ENCODE peak calls at places on chromosome 17, in four cellular contexts. I is HepG2, Z is OCI-LY7, X is hepatocyte. Q is an unnamed sample.
A peak's percentile ranks its signal among the peaks of the same experiment; 100 is the strongest.

GRCh38 chr17:74452027-74452840 is 14.2 kb upstream of the CD300A start:
- DNase-seq in Z (no peak), X (no peak), I (no peak), Q (peak; percentile 10)

GRCh38 chr17:30981531-30982519 is 11.0 kb downstream of the RNF135 start:
- DNase-seq in Z (no peak), X (no peak), I (no peak), Q (peak; percentile 52)

GRCh38 chr17:7982171-7982570 is 20.2 kb upstream of the GUCY2D start:
- DNase-seq in I (no peak), X (no peak), Z (no peak), Q (peak; percentile 84)

GRCh38 chr17:57875109-57876022 is 25.5 kb upstream of the MRPS23 start:
- DNase-seq in I (peak; percentile 93), X (peak; percentile 93), Z (no peak), Q (peak; percentile 91)

GRCh38 chr17:59842901-59843652 is 49.7 kb downstream of the TUBD1 start:
- DNase-seq in I (peak; percentile 96), Z (no peak), X (peak; percentile 77), Q (peak; percentile 99)

GRCh38 chr17:50332196-50332595 is 13.7 kb upstream of the XYLT2 start:
- DNase-seq in Z (no peak), I (no peak), X (no peak), Q (no peak)

GRCh38 chr17:949623-950338 is 29.8 kb downstream of the NXN start:
- DNase-seq in I (no peak), Z (no peak), X (no peak), Q (no peak)

GRCh38 chr17:29390856-29391631 is 881 bp downstream of the TAOK1 start:
- DNase-seq in I (peak; percentile 46), X (peak; percentile 62), Z (peak; percentile 37), Q (peak; percentile 28)

GRCh38 chr17:14942511-14943185 is 322.5 kb downstream of the PMP22 start:
- DNase-seq in I (no peak), Z (no peak), X (no peak), Q (peak; percentile 95)

GRCh38 chr17:52136173-52136572 is 22.3 kb downstream of the CA10 start:
- DNase-seq in I (no peak), Z (no peak), X (no peak), Q (no peak)

GRCh38 chr17:7705269-7706255 is 560 bp downstream of the EFNB3 start:
- DNase-seq in X (no peak), I (no peak), Z (no peak), Q (no peak)

GRCh38 chr17:62971853-62972252 is 5.8 kb downstream of the TANC2 start:
- DNase-seq in Z (no peak), I (no peak), X (no peak), Q (no peak)

GRCh38 chr17:51228177-51228576 is 31.7 kb downstream of the MBTD1 start:
- DNase-seq in I (no peak), X (no peak), Z (no peak), Q (peak; percentile 23)

GRCh38 chr17:66549731-66550207 is 247.4 kb downstream of the PRKCA start:
- DNase-seq in X (no peak), Z (no peak), I (no peak), Q (peak; percentile 30)

GRCh38 chr17:31074772-31075538 is 19.8 kb upstream of the NF1 start:
- DNase-seq in Z (no peak), X (no peak), I (no peak), Q (peak; percentile 63)

DNA sequence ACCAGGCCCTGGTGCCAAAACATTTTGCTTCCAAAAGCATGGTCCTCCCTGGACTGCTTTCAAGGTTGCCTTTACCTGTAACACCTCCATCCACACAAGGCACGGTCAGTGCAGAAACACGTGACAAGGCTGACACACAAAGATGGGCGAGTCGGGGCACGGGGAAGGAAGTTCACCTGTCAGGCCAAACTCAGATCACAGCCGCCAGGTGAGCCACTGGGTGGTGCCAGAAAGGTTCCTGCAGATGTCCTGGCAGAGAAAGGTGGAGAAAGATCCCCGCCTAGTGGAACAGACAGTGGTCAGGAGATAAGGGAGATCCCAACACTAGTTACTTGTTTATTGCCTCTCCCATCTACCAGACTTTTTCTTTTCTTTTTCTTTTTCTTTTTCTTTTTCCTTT is 155.3 kb downstream of the AIPL1 start:
- DNase-seq in X (peak; percentile 73), Z (peak; percentile 13), I (peak; percentile 38), Q (peak; percentile 80)
- TF ChIP-seq CTCF in X (peak; percentile 53), Z (peak; percentile 39), I (peak; percentile 71), Q (peak; percentile 76)

GRCh38 chr17:4733073-4733531 is 1.9 kb downstream of the MED11 start:
- DNase-seq in Z (peak; percentile 54), I (peak; percentile 37), X (peak; percentile 17), Q (no peak)

GRCh38 chr17:4734857-4735475 is 3.7 kb downstream of the MED11 start:
- DNase-seq in I (no peak), X (peak; percentile 16), Z (no peak), Q (no peak)

GRCh38 chr17:4738136-4739121 is 1.2 kb upstream of the ZMYND15 start:
- DNase-seq in X (peak; percentile 71), I (no peak), Z (no peak), Q (peak; percentile 84)

GRCh38 chr17:4739122-4740024 is at the start of the genes CXCL16 and ZMYND15:
- DNase-seq in Z (peak; percentile 70), I (no peak), X (peak; percentile 90), Q (peak; percentile 17)

DNA sequence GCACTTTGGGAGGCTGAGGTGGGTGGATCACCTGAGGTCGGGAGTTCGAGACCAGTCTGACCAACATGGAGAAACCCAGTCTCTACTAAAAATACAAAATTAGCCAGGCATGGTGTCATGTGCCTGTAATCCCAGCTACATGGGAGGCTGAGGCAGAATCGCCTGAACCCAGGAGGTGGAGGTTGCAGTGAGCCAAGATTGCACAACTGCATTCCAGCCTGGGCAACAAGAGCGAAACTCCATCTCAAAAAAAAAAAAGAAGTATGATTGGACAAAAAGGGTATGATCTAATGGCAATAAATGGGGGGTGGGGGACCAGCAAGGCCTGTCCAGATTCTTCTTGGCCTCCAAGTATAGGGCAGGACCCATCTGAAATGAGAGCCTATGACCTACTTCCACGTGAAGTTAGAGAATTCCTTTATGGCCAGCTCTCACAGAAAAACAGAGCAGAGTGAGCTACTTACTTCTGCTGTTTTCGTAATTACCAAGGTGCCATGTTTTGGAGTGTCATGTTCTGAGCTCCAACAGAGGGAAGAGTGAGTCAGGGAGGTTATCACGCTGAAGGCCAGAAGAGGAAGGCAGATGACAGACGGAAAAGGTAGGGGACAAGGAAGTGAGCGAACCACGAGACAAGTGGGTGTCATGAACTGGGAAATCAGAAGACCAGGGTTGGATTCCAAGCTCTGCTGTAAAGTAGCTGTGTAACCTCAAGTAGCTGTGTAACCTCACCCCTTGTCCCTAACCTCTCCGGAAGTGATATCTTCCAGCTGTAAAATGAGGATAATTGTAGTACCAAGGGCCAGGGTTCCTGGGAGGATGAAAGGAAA is 3.6 kb upstream of the ZMYND15 start:
- DNase-seq in X (no peak), I (no peak), Z (no peak), Q (no peak)
- TF ChIP-seq CTCF in X (no peak), I (no peak), Z (no peak), Q (no peak)

DNA sequence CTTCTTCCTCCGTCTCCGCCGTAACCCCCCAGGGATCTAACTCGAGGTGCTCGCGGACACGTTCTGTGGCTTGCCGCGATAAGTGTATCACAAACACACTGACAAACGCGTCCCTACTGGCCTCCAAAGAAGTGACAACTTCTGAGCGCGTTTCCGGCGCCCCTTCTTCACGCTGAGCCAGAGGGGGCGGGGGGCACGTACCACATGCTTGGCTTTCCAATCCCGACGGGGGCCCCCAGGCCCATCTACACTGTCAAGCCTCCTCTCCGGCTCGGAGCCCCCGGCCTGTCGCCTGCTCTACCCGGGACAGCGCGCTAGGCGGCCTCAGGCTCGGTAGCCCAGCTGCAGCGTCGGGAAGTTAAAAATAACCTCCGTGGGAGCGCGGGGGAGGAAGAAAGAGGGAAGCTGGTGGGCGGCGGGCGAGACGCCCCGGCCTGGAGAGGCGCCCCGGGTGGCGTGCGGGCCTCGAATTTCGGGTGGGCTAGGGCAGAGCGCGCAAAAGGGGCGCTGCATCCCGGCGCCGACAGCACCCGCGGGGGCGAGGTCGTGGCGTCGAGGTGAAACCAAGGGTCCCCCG is 676 bp upstream of the SPHK1 start:
- DNase-seq in X (peak; percentile 69), Z (peak; percentile 63), I (peak; percentile 63), Q (no peak)
- TF ChIP-seq CTCF in X (peak; percentile 13), Z (peak; percentile 65), I (peak; percentile 18), Q (peak; percentile 30)

DNA sequence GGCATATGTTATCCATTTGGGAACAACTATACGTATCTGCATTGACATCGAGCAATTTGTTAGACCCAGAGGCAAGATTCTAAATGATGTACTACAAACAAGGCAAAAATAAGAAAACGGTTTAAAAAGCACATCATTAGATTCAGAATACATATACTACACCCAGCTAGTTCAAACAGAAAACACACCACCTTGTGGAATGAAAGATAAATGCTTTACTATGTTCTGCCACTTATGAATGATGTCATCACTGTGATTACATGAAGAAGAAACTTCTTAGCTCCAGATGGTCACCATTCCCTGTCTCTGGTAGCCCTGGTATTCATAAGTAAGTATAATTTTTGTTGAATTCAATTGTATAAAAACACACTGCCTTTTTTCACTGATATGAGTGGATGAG is 7.8 kb downstream of the NACA2 start:
- DNase-seq in Z (peak; percentile 69), I (peak; percentile 74), X (peak; percentile 62), Q (peak; percentile 75)
- TF ChIP-seq CTCF in Z (peak; percentile 78), I (peak; percentile 55), X (peak; percentile 49), Q (peak; percentile 36)

DNA sequence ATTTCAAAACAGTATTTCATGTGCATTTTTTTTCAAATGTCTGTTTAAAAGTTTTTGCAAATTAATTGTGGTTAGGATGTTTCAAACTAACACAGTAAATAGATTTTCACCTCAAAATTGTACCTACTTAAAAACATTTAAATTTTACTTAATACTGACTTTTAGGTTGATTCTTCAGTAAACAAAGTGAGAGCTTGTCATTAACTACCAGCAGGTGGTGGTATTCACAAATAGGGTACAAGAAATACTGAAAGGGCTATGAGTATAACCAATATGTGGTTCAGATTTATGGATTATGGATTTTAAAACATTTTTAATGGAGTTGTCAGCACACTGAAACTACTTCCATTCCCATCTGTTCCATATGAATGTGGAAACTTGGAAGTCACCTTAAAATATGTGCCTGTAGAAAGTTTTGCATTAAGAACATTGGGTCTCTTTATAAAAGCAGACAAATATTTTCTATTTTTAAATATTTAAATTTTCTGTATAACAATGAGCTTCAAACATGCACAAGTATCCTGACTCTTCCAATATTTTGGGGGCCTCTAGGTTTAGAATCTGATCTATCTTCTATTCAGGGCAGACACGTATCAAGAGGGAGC is 155.5 kb downstream of the SNX11 start:
- DNase-seq in Z (peak; percentile 33), X (no peak), I (no peak), Q (peak; percentile 27)
- TF ChIP-seq CTCF in Z (peak; percentile 86), X (peak; percentile 43), I (peak; percentile 12), Q (peak; percentile 20)